ENCODE peak calls at places on chromosomes 13 and 19, in nine cellular contexts. N, E, R, M, V, B, I, U and L are unnamed samples.
A peak's percentile ranks its signal among the peaks of the same experiment; 100 is the strongest.

GRCh38 chr13:108086678-108087077 is 128.7 kb downstream of the LIG4 start:
- DNase-seq in N (no peak), E (no peak), R (no peak), M (no peak), V (no peak), B (no peak), I (no peak), U (no peak), L (no peak)

GRCh38 chr13:99380921-99381645 is 73.9 kb upstream of the GPR183 start:
- DNase-seq in N (no peak), E (no peak), R (no peak), M (peak; percentile 2), V (peak; percentile 17), B (no peak), I (no peak), U (no peak), L (no peak)

GRCh38 chr19:49912965-49913685 is 15.9 kb upstream of the ATF5 start:
- DNase-seq in N (no peak), E (no peak), R (no peak), M (no peak), V (no peak), B (no peak), I (no peak), U (no peak), L (no peak)

GRCh38 chr13:113950451-113951245 is 23.2 kb downstream of the C13orf46 start:
- DNase-seq in N (no peak), E (no peak), R (no peak), M (no peak), V (no peak), B (no peak), I (no peak), U (no peak), L (no peak)

GRCh38 chr19:55347442-55348009 is 7.0 kb downstream of the COX6B2 start:
- DNase-seq in N (no peak), E (no peak), R (no peak), M (no peak), V (no peak), B (no peak), I (no peak), U (no peak), L (no peak)

GRCh38 chr19:37334179-37335071 is 36.5 kb upstream of the ZNF527 start:
- DNase-seq in N (peak; percentile 94), E (peak; percentile 94), R (peak; percentile 86), M (peak; percentile 91), V (peak; percentile 72), B (peak; percentile 63), I (peak; percentile 97), U (peak; percentile 71), L (peak; percentile 80)

GRCh38 chr13:34208326-34208725 is 390.4 kb downstream of the RFC3 start:
- DNase-seq in N (no peak), E (no peak), R (no peak), M (peak; percentile 55), V (no peak), B (no peak), I (no peak), U (peak; percentile 43), L (no peak)

GRCh38 chr13:43878897-43879322 is 630 bp downstream of the CCDC122 start:
- DNase-seq in N (no peak), E (peak; percentile 73), R (no peak), M (peak; percentile 78), V (no peak), B (peak; percentile 74), I (peak; percentile 63), U (peak; percentile 65), L (no peak)

GRCh38 chr19:4543856-4544647 is 4.2 kb upstream of the LRG1 start:
- DNase-seq in N (no peak), E (no peak), R (no peak), M (no peak), V (no peak), B (no peak), I (no peak), U (no peak), L (no peak)

GRCh38 chr13:41117859-41118258 is 14.7 kb downstream of the KBTBD6 start:
- DNase-seq in N (no peak), E (no peak), R (no peak), M (no peak), V (no peak), B (no peak), I (no peak), U (no peak), L (no peak)

GRCh38 chr19:34499155-34499834 is 17.7 kb downstream of the WTIP start:
- DNase-seq in N (no peak), E (no peak), R (no peak), M (no peak), V (no peak), B (no peak), I (no peak), U (no peak), L (no peak)

GRCh38 chr19:7397687-7398086 is 49.0 kb downstream of the ARHGEF18 start:
- DNase-seq in N (no peak), E (no peak), R (no peak), M (peak; percentile 97), V (no peak), B (no peak), I (no peak), U (peak; percentile 93), L (no peak)

GRCh38 chr13:19981685-19982238 is 23.2 kb downstream of the ZMYM2 start:
- DNase-seq in N (no peak), E (no peak), R (no peak), M (peak; percentile 6), V (no peak), B (no peak), I (no peak), U (no peak), L (no peak)

GRCh38 chr13:99859178-99860177 is 112.1 kb downstream of the ZIC5 start:
- DNase-seq in N (no peak), E (no peak), R (no peak), M (no peak), V (no peak), B (no peak), I (no peak), U (no peak), L (no peak)

GRCh38 chr13:85236431-85236830 is 562.8 kb downstream of the SLITRK6 start:
- DNase-seq in N (no peak), E (no peak), R (no peak), M (peak; percentile 71), V (no peak), B (no peak), I (no peak), U (peak; percentile 12), L (no peak)